ENCODE peak calls at places on chromosomes 12 and 14, in five cellular contexts. F is substantia nigra; Y is stimulated activated effector memory CD8-positive, alpha-beta T cell treated with anti-CD3 and anti-CD28 coated beads, Interleukin-12 subunit alpha, Interleukin-12 subunit beta, amount 100 ng/mL, for 72 hours; A is AG10803; N is astrocyte. U is an unnamed sample.

GRCh38 chr14:93430319-93430801 is 379 bp upstream of the UNC79 start:
- DNase-seq in A (no peak), N (peak; percentile 16), F (peak; percentile 42), Y (no peak), U (peak; percentile 0)

GRCh38 chr14:102775855-102776760 is 1.1 kb upstream of the TRAF3 start:
- DNase-seq in F (no peak), Y (no peak), N (peak; percentile 77), A (peak; percentile 69), U (peak; percentile 58)

GRCh38 chr14:68544150-68544892 is 248.5 kb downstream of the ZFP36L1 start:
- DNase-seq in Y (no peak), F (no peak), A (peak; percentile 100), N (peak; percentile 100), U (peak; percentile 98)

GRCh38 chr14:22303589-22304195 is 285.3 kb downstream of the DAD1 start:
- DNase-seq in Y (no peak), F (no peak), A (peak; percentile 5), N (no peak), U (no peak)

GRCh38 chr14:102049258-102050025 is 37.4 kb downstream of the HSP90AA1 start:
- DNase-seq in Y (no peak), A (no peak), F (no peak), N (no peak), U (no peak)

GRCh38 chr12:40648519-40648918 is 43.7 kb upstream of the CNTN1 start:
- DNase-seq in Y (no peak), F (no peak), A (no peak), N (peak; percentile 1), U (no peak)

GRCh38 chr14:20469890-20470858 is 968 bp downstream of the PNP start:
- DNase-seq in F (no peak), N (peak; percentile 57), A (peak; percentile 45), Y (peak; percentile 38), U (peak; percentile 64)

GRCh38 chr12:10151621-10152020 is 20.3 kb downstream of the OLR1 start:
- DNase-seq in A (no peak), F (no peak), Y (no peak), N (no peak), U (no peak)

U was measured in RPMI7951.